ENCODE peak calls at places on chromosomes 4 and X, in six cellular contexts. R is left kidney; O is activated naive CD4-positive, alpha-beta T cell treated with anti-CD3 and anti-CD28 coated beads for 36 hours; I is NB4; M is kidney tubule cell; E is stimulated activated CD4-positive, alpha-beta T cell treated with anti-CD3 and anti-CD28 coated beads, TNF-alpha, amount 100 ng/mL, for 1 hour. K is an unnamed sample.

GRCh38 chr4:159012381-159012780 is 90.5 kb upstream of the RAPGEF2 start:
- DNase-seq in E (no peak), R (no peak), O (no peak), M (peak; percentile 81), I (no peak), K (no peak)

GRCh38 chrX:41984628-41985027 is 61.3 kb upstream of the CASK start:
- DNase-seq in M (peak; percentile 81), O (no peak), I (no peak), R (peak; percentile 77), E (no peak), K (no peak)

GRCh38 chr4:13329963-13330362 is 154.2 kb downstream of the RAB28 start:
- DNase-seq in E (no peak), R (no peak), I (no peak), O (no peak), M (peak; percentile 49), K (no peak)

GRCh38 chr4:185204238-185204910 is 574 bp upstream of the CFAP97 start:
- DNase-seq in R (peak; percentile 49), I (peak; percentile 31), E (no peak), O (peak; percentile 32), M (peak; percentile 70), K (peak; percentile 48)

GRCh38 chr4:128379860-128380259 is 92.2 kb upstream of the PGRMC2 start:
- DNase-seq in R (peak; percentile 22), E (no peak), M (peak; percentile 61), I (peak; percentile 31), O (peak; percentile 24), K (peak; percentile 44)

GRCh38 chr4:149896428-149896827 is 80.8 kb upstream of the IQCM start:
- DNase-seq in O (no peak), I (peak; percentile 5), M (peak; percentile 57), R (peak; percentile 55), E (no peak), K (peak; percentile 78)

GRCh38 chrX:42710452-42710851 is 67.5 kb downstream of the PPP1R2C start:
- DNase-seq in O (no peak), E (no peak), M (no peak), I (no peak), R (no peak), K (no peak)

GRCh38 chr4:132417220-132417619 is 731.9 kb upstream of the PCDH10 start:
- DNase-seq in E (no peak), O (no peak), I (no peak), R (no peak), M (no peak), K (peak; percentile 41)

GRCh38 chrX:101957174-101957573 is 25.3 kb upstream of the ZMAT1 start:
- DNase-seq in E (no peak), R (no peak), M (no peak), O (no peak), I (no peak), K (no peak)

GRCh38 chr4:145609494-145610427 is 9.4 kb upstream of the MMAA start:
- DNase-seq in I (peak; percentile 63), O (peak; percentile 86), M (peak; percentile 66), E (peak; percentile 62), R (peak; percentile 84), K (peak; percentile 91)

GRCh38 chr4:654871-655734 is 19.0 kb downstream of the ATP5ME start:
- DNase-seq in E (no peak), R (no peak), M (no peak), O (no peak), I (no peak), K (no peak)

GRCh38 chr4:89397464-89397863 is 89.9 kb upstream of the GPRIN3 start:
- DNase-seq in E (no peak), I (no peak), M (peak; percentile 40), R (no peak), O (no peak), K (no peak)

GRCh38 chrX:140710710-140711109 is 1.2 kb downstream of the LINC00632 start:
- DNase-seq in R (peak; percentile 71), O (no peak), E (no peak), I (no peak), M (no peak), K (peak; percentile 1)

GRCh38 chr4:181752516-181752915 is 490.7 kb upstream of the TENM3 start:
- DNase-seq in E (no peak), R (no peak), O (no peak), I (no peak), M (no peak), K (peak; percentile 13)

K was measured in OCI-M1.